ENCODE peak calls at places on chromosomes 12 and 14, in six cellular contexts. U is cardiac muscle cell, S is cardiac fibroblast, B is RWPE1, F is A549, X is stomach. H is an unnamed sample.

GRCh38 chr14:102403028-102403427 is 40.3 kb downstream of the TECPR2 start:
- DNase-seq in B (no peak), X (no peak), U (no peak), F (no peak), S (no peak), H (no peak)

GRCh38 chr14:53807108-53807507 is 149.5 kb downstream of the BMP4 start:
- DNase-seq in F (no peak), X (no peak), U (no peak), S (no peak), B (no peak), H (no peak)

GRCh38 chr12:125794401-125794800 is 729.2 kb downstream of the AACS start:
- DNase-seq in X (no peak), F (no peak), U (no peak), S (no peak), B (peak; percentile 10), H (no peak)

GRCh38 chr14:75274899-75275569 is 3.6 kb upstream of the FOS start:
- DNase-seq in S (peak; percentile 44), X (no peak), U (no peak), F (no peak), B (no peak), H (no peak)

GRCh38 chr12:47686645-47687240 is 19.1 kb downstream of the RPAP3 start:
- DNase-seq in U (peak; percentile 57), B (peak; percentile 60), X (no peak), S (peak; percentile 72), F (peak; percentile 53), H (peak; percentile 57)

GRCh38 chr12:25266522-25266921 is 15.8 kb upstream of the KRAS start:
- DNase-seq in U (peak; percentile 11), S (no peak), X (no peak), F (no peak), B (no peak), H (no peak)

GRCh38 chr12:106648736-106649135 is 65.9 kb downstream of the RFX4 start:
- DNase-seq in F (no peak), U (no peak), B (no peak), S (no peak), X (no peak), H (peak; percentile 8)

GRCh38 chr12:10211101-10211974 is 1.3 kb upstream of the GABARAPL1 start:
- DNase-seq in X (no peak), B (no peak), U (no peak), S (no peak), F (no peak), H (no peak)

GRCh38 chr12:6352198-6353173 is 10.6 kb upstream of the TNFRSF1A start:
- DNase-seq in F (no peak), U (no peak), S (no peak), X (no peak), B (no peak), H (no peak)

GRCh38 chr14:80587096-80587724 is 354.3 kb downstream of the CEP128 start:
- DNase-seq in B (peak; percentile 6), X (no peak), F (no peak), S (peak; percentile 69), U (peak; percentile 28), H (peak; percentile 47)

GRCh38 chr14:74620497-74620921 is 8.5 kb upstream of the LTBP2 start:
- DNase-seq in U (no peak), F (peak; percentile 51), S (peak; percentile 67), X (no peak), B (peak; percentile 93), H (peak; percentile 98)

GRCh38 chr14:79986251-79986650 is 225.1 kb downstream of the DIO2 start:
- DNase-seq in F (no peak), U (no peak), S (no peak), X (no peak), B (no peak), H (no peak)

GRCh38 chr12:117622741-117623140 is 261.3 kb upstream of the NOS1 start:
- DNase-seq in U (no peak), S (no peak), F (no peak), X (no peak), B (no peak), H (no peak)

GRCh38 chr12:43289412-43289811 is 262.6 kb downstream of the ADAMTS20 start:
- DNase-seq in F (no peak), U (no peak), B (no peak), S (peak; percentile 91), X (no peak), H (peak; percentile 12)

GRCh38 chr14:61588419-61588901 is 106.9 kb upstream of the HIF1A start:
- DNase-seq in X (peak; percentile 47), U (no peak), S (peak; percentile 69), F (no peak), B (no peak), H (no peak)

GRCh38 chr14:22283000-22283399 is 306.0 kb downstream of the DAD1 start:
- DNase-seq in X (no peak), F (no peak), U (no peak), S (no peak), B (no peak), H (no peak)

GRCh38 chr14:100580316-100581227 is 6.6 kb downstream of the BEGAIN start:
- DNase-seq in X (no peak), F (no peak), U (no peak), S (no peak), B (no peak), H (no peak)

GRCh38 chr14:64040044-64040443 is 187.2 kb downstream of the SYNE2 start:
- DNase-seq in X (no peak), B (no peak), F (no peak), S (no peak), U (no peak), H (no peak)
- TF ChIP-seq CTCF in X (no peak), B (no peak), F (peak; percentile 32), S (peak; percentile 29), U (peak; percentile 23), H (peak; percentile 78)

DNA sequence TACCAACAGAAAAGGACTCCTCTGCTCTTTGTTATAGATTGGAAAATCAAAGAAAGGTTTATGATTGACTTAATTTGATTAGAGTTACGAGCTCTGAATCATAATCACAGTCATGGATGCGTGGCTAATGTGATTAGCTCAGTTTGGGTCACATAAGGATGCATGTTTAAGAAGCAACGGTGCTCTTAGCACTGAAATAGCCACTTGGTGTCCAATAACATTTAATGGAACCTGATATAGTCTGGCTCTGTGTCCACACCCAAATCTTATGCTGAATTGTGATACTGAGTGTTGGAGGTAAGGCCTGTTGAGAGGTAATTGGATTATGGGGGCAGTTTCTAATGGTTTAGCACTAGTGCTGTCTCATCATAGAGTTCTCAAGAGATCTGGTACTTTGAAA is 501.6 kb downstream of the SLC6A15 start:
- DNase-seq in F (no peak), B (no peak), X (no peak), U (no peak), S (no peak), H (no peak)
- TF ChIP-seq CTCF in F (no peak), B (no peak), X (no peak), U (no peak), S (no peak), H (no peak)

GRCh38 chr12:88947486-88948043 is 367.3 kb upstream of the KITLG start:
- DNase-seq in X (no peak), S (no peak), F (no peak), B (no peak), U (no peak), H (no peak)
- TF ChIP-seq CTCF in X (no peak), S (peak; percentile 22), F (no peak), B (no peak), U (no peak), H (peak; percentile 55)

GRCh38 chr14:93033983-93034670 is 81.6 kb downstream of the ITPK1 start:
- DNase-seq in S (peak; percentile 25), U (peak; percentile 51), F (no peak), X (no peak), B (no peak), H (no peak)
- TF ChIP-seq CTCF in S (peak; percentile 54), U (peak; percentile 55), F (peak; percentile 52), X (no peak), B (no peak), H (peak; percentile 77)

DNA sequence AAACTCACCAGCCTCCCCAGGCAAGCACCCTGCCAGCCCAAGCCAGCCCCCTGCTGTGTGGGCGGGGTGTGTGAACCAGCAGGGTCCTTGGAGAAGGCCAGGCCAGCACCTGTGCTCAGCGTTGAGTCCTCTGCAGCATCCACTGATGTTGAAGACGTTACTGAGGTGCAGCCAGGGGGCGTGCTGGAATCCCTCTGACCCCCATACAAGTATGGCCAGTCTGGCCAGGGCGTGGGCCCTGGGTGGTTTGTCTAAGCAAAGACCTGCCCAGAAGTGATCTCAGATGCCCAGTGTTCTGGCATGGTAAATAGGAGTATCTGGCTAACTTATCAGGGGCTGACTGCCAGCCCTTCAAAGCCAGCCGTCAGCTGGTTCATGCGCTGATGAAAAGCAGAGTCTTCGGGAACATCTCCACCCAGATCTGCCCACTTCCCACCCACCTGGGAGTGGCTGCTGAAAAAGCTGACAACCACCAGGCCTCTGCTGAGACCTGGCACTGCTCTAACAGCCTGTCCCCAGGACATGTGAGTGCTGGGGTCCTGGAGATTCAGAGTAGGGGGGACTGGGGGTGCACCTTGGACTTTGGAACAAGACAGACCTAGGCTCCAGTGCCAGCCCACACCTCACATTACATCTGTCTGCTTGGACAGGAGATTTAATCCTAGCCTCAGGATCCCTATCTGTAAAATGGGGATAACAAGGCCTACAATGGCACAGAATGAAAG is 41.1 kb downstream of the ACTN1 start:
- DNase-seq in B (no peak), U (peak; percentile 61), F (no peak), S (peak; percentile 62), X (peak; percentile 76), H (no peak)
- TF ChIP-seq CTCF in B (no peak), U (peak; percentile 38), F (peak; percentile 65), S (peak; percentile 36), X (peak; percentile 15), H (peak; percentile 64)

GRCh38 chr12:55743131-55743921 is 404 bp downstream of the GDF11 start:
- DNase-seq in X (peak; percentile 60), B (peak; percentile 46), S (peak; percentile 74), F (peak; percentile 65), U (peak; percentile 89), H (peak; percentile 65)
- TF ChIP-seq CTCF in X (no peak), B (no peak), S (peak; percentile 2), F (no peak), U (peak; percentile 10), H (peak; percentile 34)

GRCh38 chr12:31560516-31560915 is 30.4 kb downstream of the DENND5B start:
- DNase-seq in S (no peak), U (no peak), X (no peak), F (no peak), B (no peak), H (no peak)

GRCh38 chr12:31557707-31558106 is 33.2 kb downstream of the DENND5B start:
- DNase-seq in U (no peak), S (no peak), X (no peak), F (no peak), B (no peak), H (no peak)

GRCh38 chr12:31562594-31563328 is 28.2 kb downstream of the DENND5B start:
- DNase-seq in U (no peak), F (no peak), S (no peak), X (no peak), B (no peak), H (no peak)

DNA sequence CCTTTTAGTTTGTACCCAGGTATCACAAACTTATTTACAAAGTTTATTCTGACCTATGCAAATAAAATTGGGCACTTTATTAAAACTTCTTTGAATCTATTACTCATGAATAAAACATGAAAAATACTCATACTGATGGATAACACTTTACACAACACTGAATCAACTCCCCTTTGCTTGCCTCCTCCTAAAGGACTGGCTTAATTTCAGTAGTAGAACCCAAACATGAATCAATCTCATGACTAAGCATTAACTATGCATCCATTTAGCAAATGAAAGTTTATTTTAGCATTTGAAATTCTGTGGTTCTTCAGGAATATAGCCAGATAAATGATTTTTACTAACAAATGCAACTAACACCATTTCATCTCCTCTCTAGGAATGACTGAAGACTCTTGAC is 32.4 kb downstream of the DENND5B start:
- DNase-seq in B (no peak), X (no peak), F (no peak), U (no peak), S (peak; percentile 11), H (peak; percentile 33)
- TF ChIP-seq CTCF in B (no peak), X (no peak), F (no peak), U (no peak), S (no peak), H (no peak)

GRCh38 chr12:46246021-46246700 is 22.7 kb downstream of the SLC38A1 start:
- DNase-seq in S (no peak), X (no peak), U (no peak), B (no peak), F (no peak), H (no peak)
- TF ChIP-seq CTCF in S (no peak), X (no peak), U (no peak), B (no peak), F (no peak), H (no peak)